ENCODE peak calls at places on chromosomes 7 and 10, in seven cellular contexts. U, L, F, G, S, Y and H are unnamed samples.

GRCh38 chr10:78991187-78991586 is 77.6 kb upstream of the ZMIZ1 start:
- DNase-seq in L (no peak), Y (no peak), G (no peak), F (no peak), U (peak), S (peak), H (peak)

GRCh38 chr10:117005454-117006055 is 568 bp upstream of the SHTN1 start:
- DNase-seq in F (peak), S (peak), Y (peak), L (no peak), U (no peak), G (peak), H (no peak)

GRCh38 chr10:14032406-14032998 is 298.2 kb downstream of the FRMD4A start:
- DNase-seq in F (no peak), U (no peak), S (no peak), Y (no peak), L (peak), G (peak), H (no peak)

GRCh38 chr10:6878067-6878412 is 298.0 kb upstream of the PRKCQ start:
- DNase-seq in Y (no peak), F (no peak), G (no peak), L (peak), U (peak), S (peak), H (peak)

GRCh38 chr7:2715341-2716231 is 27.6 kb downstream of the AMZ1 start:
- DNase-seq in S (no peak), G (peak), U (no peak), F (peak), L (no peak), Y (no peak), H (no peak)

GRCh38 chr7:102272075-102272916 is 14.4 kb upstream of the SH2B2 start:
- DNase-seq in Y (peak), F (peak), U (peak), S (peak), G (peak), L (peak), H (peak)

GRCh38 chr7:19713676-19714075 is 4.8 kb upstream of the POLR1F start:
- DNase-seq in L (peak), G (peak), S (peak), F (peak), U (peak), Y (no peak), H (peak)

GRCh38 chr7:116249969-116250553 is 39.7 kb downstream of the TES start:
- DNase-seq in U (peak), G (peak), S (peak), L (peak), F (peak), Y (no peak), H (peak)

GRCh38 chr10:118290471-118290995 is 51.6 kb downstream of the FAM204A start:
- DNase-seq in F (no peak), G (no peak), S (peak), U (no peak), Y (no peak), L (no peak), H (peak)

GRCh38 chr7:97499204-97499603 is 232.7 kb upstream of the TAC1 start:
- DNase-seq in Y (no peak), S (peak), G (peak), F (peak), L (peak), U (no peak), H (peak)

GRCh38 chr10:119104653-119105024 is 726 bp downstream of the DENND10 start:
- DNase-seq in G (peak), S (peak), L (no peak), F (peak), Y (peak), U (no peak), H (no peak)

GRCh38 chr10:69160809-69161225 is 19.2 kb upstream of the SUPV3L1 start:
- DNase-seq in Y (no peak), G (no peak), L (peak), S (peak), F (peak), U (peak), H (peak)

GRCh38 chr10:6351540-6351939 is 148.8 kb downstream of the PFKFB3 start:
- DNase-seq in Y (no peak), G (no peak), F (no peak), L (no peak), U (no peak), S (no peak), H (no peak)

GRCh38 chr7:12769464-12769863 is 82.0 kb downstream of the ARL4A start:
- DNase-seq in U (no peak), G (no peak), Y (no peak), L (no peak), S (no peak), F (no peak), H (peak)

GRCh38 chr7:33909755-33910154 is 4.4 kb downstream of the BMPER start:
- DNase-seq in Y (no peak), S (no peak), G (no peak), L (no peak), U (no peak), F (no peak), H (no peak)

GRCh38 chr10:14016011-14016536 is 314.6 kb downstream of the FRMD4A start:
- DNase-seq in F (peak), U (no peak), Y (no peak), L (peak), G (no peak), S (no peak), H (no peak)

GRCh38 chr7:148697256-148697841 is 1.4 kb upstream of the CUL1 start:
- DNase-seq in S (no peak), Y (peak), F (peak), U (peak), G (no peak), L (peak), H (peak)

GRCh38 chr7:7103343-7104313 is 78.7 kb upstream of the C1GALT1 start:
- DNase-seq in U (peak), F (peak), G (peak), S (peak), Y (no peak), L (peak), H (peak)

GRCh38 chr7:139086454-139086853 is 23.1 kb downstream of the ZC3HAV1 start:
- DNase-seq in F (no peak), G (no peak), L (no peak), U (no peak), Y (no peak), S (no peak), H (no peak)

GRCh38 chr10:22230331-22230833 is 12.6 kb upstream of the EBLN1 start:
- DNase-seq in S (peak), L (peak), U (peak), G (peak), F (peak), Y (no peak), H (peak)

GRCh38 chr7:118843456-118843855 is 619.0 kb downstream of the ANKRD7 start:
- DNase-seq in F (no peak), S (no peak), Y (no peak), G (no peak), U (no peak), L (no peak), H (no peak)

GRCh38 chr7:16905300-16906044 is 23.7 kb upstream of the AGR3 start:
- DNase-seq in F (peak), U (peak), G (peak), L (peak), S (no peak), Y (no peak), H (peak)

GRCh38 chr7:75931676-75932075 is 16.7 kb downstream of the POR start:
- DNase-seq in U (no peak), G (no peak), L (no peak), F (no peak), S (no peak), Y (no peak), H (no peak)

GRCh38 chr10:5323446-5323845 is 41.3 kb upstream of the UCN3 start:
- DNase-seq in L (no peak), F (no peak), S (peak), G (no peak), U (no peak), Y (no peak), H (peak)

GRCh38 chr7:151756076-151756731 is 120.7 kb downstream of the PRKAG2 start:
- DNase-seq in L (peak), S (peak), F (peak), U (no peak), G (no peak), Y (no peak), H (peak)

GRCh38 chr10:50554381-50554994 is 69.3 kb downstream of the SGMS1 start:
- DNase-seq in L (no peak), U (no peak), G (peak), Y (no peak), S (no peak), F (no peak), H (no peak)

DNA sequence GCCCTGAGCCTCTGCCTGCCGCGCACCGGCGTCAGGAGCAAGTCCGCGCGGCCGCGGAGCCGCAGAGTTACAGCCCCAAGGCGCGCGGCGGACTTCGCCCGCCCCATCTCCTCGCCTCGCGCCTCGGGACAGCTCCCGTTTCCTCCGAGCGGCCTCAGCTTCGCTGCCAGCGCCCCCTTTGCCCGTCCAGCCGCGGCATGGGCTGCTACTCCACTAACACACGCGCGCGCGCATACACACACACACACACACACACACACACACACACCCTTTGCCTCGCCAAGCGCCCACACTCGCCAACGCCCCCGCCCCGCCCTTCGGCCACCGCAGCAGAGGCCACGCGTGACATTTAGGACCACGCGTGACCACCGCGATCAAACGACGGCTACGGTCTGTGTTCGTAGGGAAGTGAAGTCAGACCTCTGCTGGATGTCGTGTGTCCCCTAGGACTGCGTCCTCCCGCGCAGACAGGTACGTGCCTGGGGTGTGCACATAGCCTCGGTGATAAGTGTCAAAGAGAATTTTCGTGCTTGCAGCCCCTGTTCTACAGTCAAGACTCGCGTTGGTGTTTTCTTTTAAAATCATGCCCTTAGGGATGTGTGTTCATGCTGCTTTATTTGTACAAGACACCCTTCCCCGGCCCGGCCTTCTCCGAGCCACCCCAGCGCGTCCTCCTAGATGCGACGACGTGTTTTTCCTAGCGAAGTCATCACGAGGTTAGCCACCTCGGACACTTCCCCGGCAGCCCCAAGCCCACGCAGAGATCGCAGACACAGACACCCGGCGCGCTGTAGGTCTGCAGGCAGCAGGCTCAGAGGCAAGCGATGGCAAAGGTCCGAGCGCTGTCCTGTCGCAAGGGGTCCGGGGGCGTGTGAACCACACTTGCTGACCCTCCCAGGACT is 890 bp downstream of the MKX start:
- DNase-seq in F (peak), S (peak), Y (peak), U (peak), G (peak), L (no peak), H (no peak)
- TF ChIP-seq CTCF in F (no peak), S (no peak), Y (no peak), U (peak), G (no peak), L (no peak), H (no peak)

GRCh38 chr7:44615793-44616192 is 9.4 kb downstream of the OGDH start:
- DNase-seq in U (no peak), L (no peak), G (no peak), Y (no peak), S (no peak), F (no peak), H (no peak)

GRCh38 chr7:44617225-44617885 is 10.9 kb downstream of the OGDH start:
- DNase-seq in S (peak), F (no peak), L (no peak), G (no peak), U (peak), Y (no peak), H (peak)

GRCh38 chr7:44616545-44616944 is 10.1 kb downstream of the OGDH start:
- DNase-seq in S (no peak), G (no peak), U (no peak), Y (no peak), F (no peak), L (no peak), H (no peak)

GRCh38 chr7:44618045-44618444 is 11.6 kb downstream of the OGDH start:
- DNase-seq in U (no peak), G (no peak), S (no peak), L (no peak), Y (no peak), F (no peak), H (no peak)

DNA sequence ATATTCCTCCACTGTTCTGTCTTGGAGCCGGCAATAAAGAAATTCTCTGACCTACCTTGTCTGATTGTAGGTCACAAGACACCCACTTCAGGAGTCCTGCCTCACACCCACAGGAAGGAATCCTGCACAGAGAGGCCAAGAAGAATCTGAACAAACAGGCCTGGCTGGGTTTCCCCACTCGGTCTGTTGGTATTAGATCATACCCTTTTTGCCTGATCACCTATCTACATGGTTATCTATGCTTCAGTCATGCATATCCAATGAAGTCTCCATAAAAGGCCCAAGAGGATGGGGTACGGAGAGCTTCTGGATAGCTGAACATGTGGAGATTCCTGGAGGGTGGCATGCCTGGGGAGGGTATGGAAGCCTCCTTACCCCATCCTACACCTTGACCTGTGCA is 12.3 kb downstream of the OGDH start:
- DNase-seq in S (peak), L (no peak), U (no peak), Y (no peak), F (no peak), G (no peak), H (peak)
- H3K4me3 ChIP-seq in S (no peak), L (no peak), U (no peak), Y (no peak), F (no peak), G (no peak), H (no peak)

DNA sequence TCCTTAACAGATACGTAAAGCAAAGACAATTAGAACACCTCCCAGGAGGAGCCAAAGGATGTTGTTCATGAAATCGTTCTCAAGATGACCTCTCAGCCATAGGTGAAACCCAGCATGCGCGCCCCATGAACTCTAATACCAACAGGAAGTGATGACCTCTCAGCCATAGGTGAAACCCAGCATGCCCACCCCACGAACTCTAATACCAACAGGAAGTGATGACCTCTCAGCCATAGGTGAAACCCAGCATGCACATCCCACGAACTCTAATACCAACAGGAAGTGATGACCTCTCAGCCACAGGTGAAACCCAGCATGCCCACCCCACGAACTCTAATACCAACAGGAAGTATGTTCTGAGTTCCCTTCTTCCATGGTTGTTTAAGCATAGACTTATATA is 205.2 kb upstream of the ADARB2 start:
- DNase-seq in F (no peak), L (no peak), U (no peak), G (no peak), Y (no peak), S (no peak), H (no peak)
- TF ChIP-seq CTCF in F (no peak), L (no peak), U (no peak), G (no peak), Y (no peak), S (no peak), H (no peak)

GRCh38 chr10:103854265-103854686 is 1.1 kb downstream of the SH3PXD2A start:
- DNase-seq in U (peak), S (no peak), G (peak), Y (no peak), F (no peak), L (no peak), H (no peak)

GRCh38 chr10:103853428-103854264 is 1.7 kb downstream of the SH3PXD2A start:
- DNase-seq in Y (no peak), S (no peak), U (no peak), F (no peak), G (no peak), L (no peak), H (no peak)

GRCh38 chr10:103855852-103856496 is 598 bp upstream of the SH3PXD2A start:
- DNase-seq in F (no peak), U (no peak), G (no peak), Y (peak), L (no peak), S (no peak), H (no peak)

GRCh38 chr10:103855424-103855823 is at the start of gene SH3PXD2A:
- DNase-seq in L (no peak), G (peak), S (no peak), Y (no peak), F (no peak), U (peak), H (no peak)

DNA sequence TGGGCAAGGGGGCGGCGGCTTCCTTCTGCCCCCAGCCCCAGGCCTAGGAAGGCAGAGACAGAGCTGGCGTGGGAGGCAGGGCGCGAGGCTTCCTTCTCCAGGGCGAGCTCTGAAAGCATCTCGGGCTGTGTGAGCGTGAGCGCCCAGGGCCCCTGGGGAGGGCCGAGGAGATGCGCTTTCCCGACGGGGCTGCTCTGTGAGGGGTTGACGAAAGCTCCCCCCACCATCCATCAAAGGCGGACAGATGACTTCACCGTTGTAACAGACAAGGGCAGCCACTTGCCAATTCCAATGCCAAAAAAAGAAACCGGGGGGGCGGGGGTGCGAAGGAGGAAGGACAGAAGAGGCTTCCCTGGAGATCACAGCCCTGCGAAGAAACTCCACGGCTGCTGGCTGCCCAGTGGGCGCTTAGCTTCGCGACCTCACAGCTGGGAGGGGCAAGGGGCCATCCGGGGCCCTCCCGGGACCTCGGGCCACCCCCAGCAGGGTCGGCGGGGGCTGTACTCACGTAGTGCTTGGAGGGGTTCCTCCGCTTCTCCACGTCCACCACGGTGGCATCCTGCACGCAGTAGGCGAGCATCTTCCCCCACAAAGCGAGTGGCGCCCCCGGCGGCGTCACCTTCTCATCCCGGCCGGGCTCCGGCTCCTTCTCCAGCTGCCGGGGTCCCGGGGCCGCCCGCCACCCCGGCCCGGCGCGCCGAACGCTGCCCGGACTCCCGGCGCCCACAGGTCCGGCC is 521 bp downstream of the SH3PXD2A start:
- DNase-seq in L (no peak), F (no peak), Y (no peak), U (peak), S (no peak), G (peak), H (no peak)
- H3K4me3 ChIP-seq in L (peak), F (peak), Y (peak), U (peak), S (peak), G (peak), H (peak)

GRCh38 chr7:8823486-8823885 is 390.1 kb downstream of the NXPH1 start:
- DNase-seq in F (no peak), Y (no peak), S (no peak), U (no peak), L (no peak), G (no peak), H (no peak)

GRCh38 chr7:8822595-8822994 is 389.2 kb downstream of the NXPH1 start:
- DNase-seq in S (no peak), U (no peak), F (no peak), Y (no peak), G (no peak), L (no peak), H (no peak)

DNA sequence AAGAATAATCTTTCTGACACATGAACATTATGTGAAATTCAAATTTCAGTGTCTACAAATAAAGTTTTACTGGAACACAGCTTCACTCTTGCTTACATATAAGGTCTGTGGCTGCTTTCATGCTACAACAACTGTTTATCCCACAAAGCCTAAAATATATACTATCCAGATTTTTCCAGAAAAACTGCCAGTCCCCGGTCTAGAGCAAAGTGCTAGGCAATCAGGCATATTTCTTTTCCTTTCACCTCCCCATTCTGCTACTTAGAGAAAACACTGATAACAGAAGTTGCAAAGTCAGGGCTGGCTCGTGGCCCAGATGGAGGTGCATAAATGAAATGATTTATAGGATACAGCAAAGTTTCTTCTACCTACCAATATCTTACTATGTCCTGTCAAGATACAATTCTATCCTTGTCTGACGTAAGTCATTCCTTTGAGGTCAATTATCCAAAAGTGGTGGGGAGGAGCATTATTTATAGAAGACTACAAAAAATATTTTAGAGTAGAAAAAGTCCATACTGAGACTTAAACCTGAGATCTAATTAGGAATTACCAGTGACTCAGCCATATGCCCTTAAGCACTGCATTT is 384.1 kb downstream of the NXPH1 start:
- DNase-seq in U (no peak), G (peak), L (no peak), S (no peak), F (no peak), Y (no peak), H (no peak)
- TF ChIP-seq CTCF in U (no peak), G (no peak), L (no peak), S (no peak), F (no peak), Y (no peak), H (no peak)

GRCh38 chr7:106597751-106598619 is 63.0 kb downstream of the CCDC71L start:
- DNase-seq in F (no peak), G (no peak), L (no peak), U (no peak), S (no peak), Y (no peak), H (no peak)
- H3K4me3 ChIP-seq in F (peak), G (peak), L (peak), U (no peak), S (no peak), Y (peak), H (no peak)

DNA sequence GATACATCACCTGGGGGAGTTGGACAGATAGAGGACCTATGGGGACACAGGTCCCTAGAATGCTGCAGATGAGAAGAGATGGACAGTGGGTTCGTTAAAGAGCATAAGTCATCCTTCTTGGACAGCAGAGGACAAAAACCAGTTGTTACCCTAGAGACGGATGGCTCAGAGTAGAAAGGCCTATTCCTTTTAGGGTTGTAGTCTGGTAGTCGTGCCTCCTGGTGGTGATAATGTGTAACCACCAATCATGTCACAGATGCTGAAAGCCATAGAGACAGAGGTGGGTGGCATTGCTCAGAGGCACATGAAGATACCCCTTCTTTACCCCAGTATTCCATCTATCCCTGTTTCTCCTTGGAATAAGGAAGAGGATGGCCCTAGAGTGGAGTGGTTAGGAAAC is 554.6 kb downstream of the SORCS1 start:
- DNase-seq in U (no peak), G (no peak), Y (no peak), L (peak), S (peak), F (no peak), H (no peak)
- TF ChIP-seq CTCF in U (peak), G (peak), Y (no peak), L (peak), S (peak), F (peak), H (peak)